ENCODE peak calls at places on chromosomes 16 and 17, in six cellular contexts. Y, W, P, T, L and U are unnamed samples.

GRCh38 chr17:36937961-36938565 is 788 bp downstream of the LHX1 start:
- DNase-seq in P (no peak), Y (no peak), L (no peak), W (peak), T (no peak), U (no peak)

GRCh38 chr17:19805006-19805405 is 56.9 kb upstream of the ALDH3A1 start:
- DNase-seq in T (no peak), L (peak), P (no peak), Y (no peak), W (no peak), U (no peak)

GRCh38 chr17:2087597-2088211 is 32.8 kb downstream of the HIC1 start:
- DNase-seq in T (no peak), P (peak), Y (no peak), W (no peak), L (no peak), U (no peak)

GRCh38 chr16:81600275-81600674 is 155.7 kb downstream of the CMIP start:
- DNase-seq in Y (no peak), P (no peak), T (no peak), W (peak), L (no peak), U (no peak)

GRCh38 chr17:40306395-40306794 is 2.6 kb upstream of the RARA start:
- DNase-seq in W (peak), Y (no peak), P (no peak), L (no peak), T (no peak), U (peak)

GRCh38 chr17:81844327-81844851 is 9.5 kb upstream of the PPP1R27 start:
- DNase-seq in L (no peak), T (no peak), P (no peak), Y (no peak), W (no peak), U (no peak)

GRCh38 chr17:74427048-74427762 is 4.7 kb upstream of the GPRC5C start:
- DNase-seq in Y (no peak), P (no peak), W (peak), T (peak), L (no peak), U (no peak)

GRCh38 chr17:60142872-60143499 is 6.8 kb upstream of the CA4 start:
- DNase-seq in L (peak), P (peak), T (peak), Y (peak), W (peak), U (no peak)

GRCh38 chr16:19805459-19806160 is 79.0 kb downstream of the GPRC5B start:
- DNase-seq in L (no peak), T (no peak), P (no peak), W (no peak), Y (no peak), U (no peak)

GRCh38 chr16:53605979-53606378 is 97.7 kb downstream of the RPGRIP1L start:
- DNase-seq in W (no peak), Y (no peak), L (no peak), T (no peak), P (no peak), U (no peak)

GRCh38 chr17:21143695-21144094 is 16.9 kb downstream of the DHRS7B start:
- DNase-seq in L (no peak), P (no peak), Y (no peak), W (no peak), T (no peak), U (no peak)

GRCh38 chr16:89391-90302 is 11.6 kb downstream of the MPG start:
- DNase-seq in W (no peak), P (no peak), T (no peak), L (no peak), Y (peak), U (no peak)

GRCh38 chr16:48525201-48526057 is 84.6 kb downstream of the N4BP1 start:
- DNase-seq in W (no peak), Y (no peak), L (no peak), T (no peak), P (no peak), U (peak)

GRCh38 chr16:28260193-28260592 is 32.1 kb upstream of the SBK1 start:
- DNase-seq in T (no peak), P (no peak), Y (peak), W (peak), L (no peak), U (no peak)

GRCh38 chr17:40339068-40339699 is 25.4 kb downstream of the GJD3 start:
- DNase-seq in Y (no peak), T (no peak), L (no peak), P (no peak), W (no peak), U (no peak)

GRCh38 chr16:70684146-70685060 is 1.4 kb downstream of the MTSS2 start:
- DNase-seq in W (no peak), L (no peak), T (no peak), Y (no peak), P (no peak), U (no peak)

GRCh38 chr16:70686376-70687171 is 721 bp upstream of the MTSS2 start:
- DNase-seq in P (no peak), W (no peak), T (no peak), Y (no peak), L (no peak), U (no peak)

GRCh38 chr16:70687172-70687531 is 1.3 kb upstream of the MTSS2 start:
- DNase-seq in P (no peak), L (no peak), T (no peak), W (no peak), Y (no peak), U (no peak)

GRCh38 chr16:70685061-70685937 is 554 bp downstream of the MTSS2 start:
- DNase-seq in W (peak), Y (no peak), L (no peak), T (no peak), P (no peak), U (no peak)

DNA sequence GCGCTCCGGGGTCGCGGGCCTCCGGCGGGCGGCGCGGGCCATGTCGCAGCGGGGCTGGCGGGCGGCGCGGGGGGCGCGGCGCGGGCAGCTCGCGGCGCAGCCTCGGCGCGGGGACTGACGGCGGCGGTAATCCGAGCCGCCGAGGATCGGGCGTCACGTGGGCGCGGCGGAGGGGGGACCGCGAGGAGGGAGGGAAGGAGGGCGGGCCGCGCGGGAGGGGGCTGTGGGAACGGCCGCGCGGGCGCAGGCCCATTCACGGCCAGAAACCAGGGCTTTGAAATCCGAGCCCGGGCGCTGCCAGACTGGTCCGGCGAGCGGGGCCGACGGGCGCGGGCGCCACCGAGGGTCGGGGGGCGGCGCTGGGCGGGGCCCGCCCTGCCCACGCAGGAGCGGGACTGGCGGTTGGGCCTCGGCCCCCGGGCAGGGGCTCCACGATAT is at the start of gene MTSS2:
- DNase-seq in W (peak), T (peak), L (peak), P (peak), Y (peak), U (no peak)
- H3K27ac ChIP-seq in W (peak), T (peak), L (peak), P (peak), Y (peak), U (peak)

DNA sequence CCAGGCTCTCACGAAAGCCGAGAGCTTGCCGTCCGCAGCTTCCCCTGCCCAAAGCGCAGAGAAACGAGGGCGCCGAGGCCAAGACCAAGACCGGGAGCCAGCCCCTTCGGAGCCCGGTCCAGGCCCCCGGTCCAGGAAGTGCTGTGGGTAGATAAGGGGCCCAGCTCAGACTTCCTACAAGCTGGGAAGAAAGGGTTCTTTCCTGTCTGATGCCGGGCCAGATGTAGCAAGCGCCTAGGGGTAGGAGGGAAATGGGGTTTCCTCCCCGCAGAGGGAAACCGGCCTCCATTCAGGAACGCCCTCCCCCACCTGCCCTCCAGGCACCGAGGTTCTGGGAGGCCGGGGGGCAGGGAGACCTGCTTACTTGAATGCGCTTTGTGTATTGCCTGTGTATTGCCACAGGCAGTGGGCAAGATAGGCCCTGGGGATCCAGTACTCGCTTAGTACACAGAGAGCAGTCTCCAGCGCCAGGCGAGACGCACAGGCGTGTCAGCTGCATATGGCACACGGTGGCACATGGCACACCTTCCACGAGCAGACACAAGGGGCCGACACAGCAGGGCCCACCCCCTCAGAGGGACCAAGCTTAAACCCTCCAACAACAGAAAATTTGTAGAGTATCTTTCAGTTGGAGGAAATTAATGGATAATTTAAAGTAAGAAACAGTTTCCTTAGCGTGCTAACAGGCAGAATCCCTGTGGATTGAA is 1.0 kb upstream of the CYB561 start:
- DNase-seq in W (peak), Y (no peak), T (peak), L (no peak), P (no peak), U (no peak)
- H3K27ac ChIP-seq in W (peak), Y (peak), T (peak), L (no peak), P (peak), U (peak)

GRCh38 chr17:77602883-77603640 is 355.4 kb upstream of the TNRC6C start:
- DNase-seq in P (no peak), L (no peak), W (no peak), Y (no peak), T (peak), U (peak)
- H3K27ac ChIP-seq in P (peak), L (no peak), W (no peak), Y (peak), T (peak), U (peak)

GRCh38 chr17:570403-570802 is 144.2 kb downstream of the VPS53 start:
- DNase-seq in T (no peak), P (no peak), W (no peak), Y (no peak), L (no peak), U (no peak)

GRCh38 chr17:571224-571623 is 143.4 kb downstream of the VPS53 start:
- DNase-seq in P (no peak), Y (no peak), W (no peak), L (no peak), T (no peak), U (no peak)

DNA sequence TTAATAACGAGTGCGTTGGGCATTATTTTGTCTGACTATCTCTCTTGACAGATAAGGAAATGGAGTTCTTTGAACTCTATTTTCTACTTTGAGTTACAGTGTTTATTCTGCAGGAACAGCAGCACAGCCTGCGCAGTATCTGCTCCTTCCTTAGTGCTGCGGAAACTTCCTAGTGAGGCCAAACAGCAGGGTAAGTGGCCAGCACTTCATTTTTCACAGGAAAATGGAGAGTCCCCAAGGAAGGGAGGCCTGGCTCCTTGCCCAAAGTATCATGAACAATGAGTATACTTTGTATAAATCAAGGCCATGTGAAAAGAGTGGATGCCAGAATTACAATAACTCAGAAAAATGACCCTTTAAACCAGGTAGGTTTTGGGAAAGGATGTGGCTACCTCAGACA is 140.6 kb downstream of the VPS53 start:
- DNase-seq in Y (peak), W (no peak), L (no peak), P (peak), T (no peak), U (no peak)
- H3K27ac ChIP-seq in Y (peak), W (no peak), L (no peak), P (peak), T (peak), U (no peak)

DNA sequence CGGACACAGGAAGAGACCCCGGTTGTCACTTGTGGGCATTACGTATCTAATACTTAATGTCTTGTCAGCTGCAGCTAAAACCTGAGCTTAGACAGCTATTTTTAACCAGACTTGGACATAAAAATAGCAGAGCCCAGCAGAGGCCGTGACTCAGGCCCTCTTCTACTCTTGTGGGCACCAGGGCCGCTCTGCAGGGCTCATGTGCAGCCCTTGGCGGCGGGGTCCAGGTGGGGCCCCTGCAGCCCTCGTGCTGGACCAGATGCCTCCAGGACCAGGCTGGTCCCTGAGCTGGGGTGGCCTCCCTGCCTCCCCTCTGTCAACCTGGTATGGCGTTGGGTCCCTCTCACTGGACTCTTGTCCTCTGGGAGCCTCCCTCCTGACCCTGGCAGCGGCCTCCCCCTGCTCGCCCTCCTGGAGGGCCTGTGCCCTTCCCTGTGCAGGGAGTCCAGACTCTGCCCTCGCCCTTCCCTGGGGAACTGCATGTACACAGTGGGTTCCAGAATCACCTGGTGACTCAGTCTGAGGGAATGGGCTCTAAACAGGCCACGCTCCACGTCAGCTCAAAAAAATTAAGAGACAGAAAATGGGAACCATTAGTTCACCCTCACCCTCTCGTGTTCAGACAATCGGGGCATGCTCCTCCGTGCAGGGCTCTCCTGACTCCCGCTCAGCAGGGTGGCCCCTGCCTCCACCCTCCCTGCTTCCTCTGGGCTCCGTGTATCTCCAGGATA is 9.7 kb downstream of the CDK5R1 start:
- DNase-seq in Y (no peak), W (no peak), T (no peak), L (peak), P (no peak), U (no peak)
- H3K27ac ChIP-seq in Y (peak), W (no peak), T (no peak), L (peak), P (no peak), U (peak)

GRCh38 chr16:85577899-85578598 is 35.1 kb upstream of the GSE1 start:
- DNase-seq in L (no peak), T (no peak), P (no peak), W (no peak), Y (no peak), U (no peak)

GRCh38 chr16:85580684-85581083 is 32.4 kb upstream of the GSE1 start:
- DNase-seq in P (no peak), T (no peak), W (no peak), L (no peak), Y (no peak), U (no peak)

GRCh38 chr16:85579199-85579598 is 33.9 kb upstream of the GSE1 start:
- DNase-seq in W (peak), T (no peak), Y (no peak), P (no peak), L (no peak), U (no peak)

GRCh38 chr16:85578599-85578948 is 34.5 kb upstream of the GSE1 start:
- DNase-seq in T (no peak), L (no peak), Y (no peak), W (no peak), P (no peak), U (no peak)

DNA sequence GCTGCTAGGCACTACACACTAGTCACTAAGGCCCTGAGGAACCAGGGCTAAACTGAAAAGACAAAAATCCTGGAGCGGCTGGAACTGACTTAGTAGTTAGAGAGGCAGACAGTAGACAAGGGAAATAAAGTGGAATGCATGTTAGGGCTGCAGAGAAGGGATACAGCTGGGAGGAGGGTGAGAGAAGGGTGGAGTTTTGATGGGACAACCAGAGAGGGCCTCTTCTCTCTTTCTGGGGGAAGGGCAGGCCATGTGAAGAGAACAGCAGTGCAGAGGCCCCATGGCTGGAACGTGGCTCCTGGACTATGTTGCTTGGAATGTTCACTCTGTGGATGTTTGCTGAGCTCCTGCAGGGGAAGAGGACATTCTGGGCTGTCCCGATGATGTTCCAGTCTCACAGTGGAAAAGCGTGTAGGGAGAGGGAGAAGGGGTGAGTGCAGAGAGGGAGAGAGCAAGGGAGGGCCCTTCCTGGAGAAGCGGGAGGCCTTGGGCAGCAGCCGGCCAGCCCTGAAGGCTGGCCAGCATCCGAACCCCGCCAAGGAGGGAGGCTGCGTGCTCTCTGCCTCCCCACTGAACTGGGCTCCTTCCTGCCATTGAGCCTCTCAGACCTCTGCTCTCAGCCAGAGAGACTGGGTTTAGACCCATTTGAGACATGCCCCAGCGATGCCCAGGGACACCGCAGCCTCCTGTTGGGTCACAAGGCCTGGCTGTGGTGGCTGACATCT is 33.1 kb upstream of the GSE1 start:
- DNase-seq in T (no peak), W (no peak), Y (no peak), L (no peak), P (no peak), U (no peak)
- H3K27ac ChIP-seq in T (no peak), W (peak), Y (no peak), L (no peak), P (no peak), U (no peak)

GRCh38 chr16:10617662-10618420 is 37.4 kb upstream of the EMP2 start:
- DNase-seq in L (no peak), P (no peak), Y (no peak), T (no peak), W (no peak), U (no peak)

GRCh38 chr16:10620120-10620519 is 39.7 kb upstream of the EMP2 start:
- DNase-seq in W (no peak), P (no peak), Y (no peak), T (no peak), L (no peak), U (no peak)

GRCh38 chr16:10619271-10619849 is 39.0 kb upstream of the EMP2 start:
- DNase-seq in T (peak), P (no peak), L (no peak), Y (peak), W (peak), U (no peak)

GRCh38 chr16:10616744-10617640 is 36.6 kb upstream of the EMP2 start:
- DNase-seq in L (no peak), P (peak), Y (peak), W (peak), T (peak), U (no peak)

GRCh38 chr16:10618710-10619209 is 38.4 kb upstream of the EMP2 start:
- DNase-seq in L (no peak), W (no peak), P (no peak), Y (no peak), T (no peak), U (no peak)
- H3K27ac ChIP-seq in L (no peak), W (no peak), P (no peak), Y (peak), T (peak), U (no peak)

GRCh38 chr16:26985100-26986065 is 81.3 kb upstream of the C16orf82 start:
- DNase-seq in T (no peak), P (no peak), Y (no peak), W (peak), L (no peak), U (peak)
- H3K27ac ChIP-seq in T (no peak), P (no peak), Y (no peak), W (no peak), L (no peak), U (no peak)